ENCODE peak calls at places on chromosomes 3 and 15, in ten cellular contexts. M is breast epithelium, X is left ventricle myocardium inferior, C is lower lobe of right lung, N is right atrium auricular region, E is adrenal gland, S is transverse colon, K is MM.1S, A is A549, R is tibial artery. V is an unnamed sample.

GRCh38 chr15:88954431-88955277 is 41.5 kb upstream of the MFGE8 start:
- DNase-seq in X (peak; percentile 59), S (no peak), K (no peak), R (peak; percentile 68), N (no peak), E (peak; percentile 31), A (no peak), C (no peak), M (no peak), V (no peak)

GRCh38 chr3:184786271-184787010 is 25.5 kb upstream of the VPS8 start:
- DNase-seq in X (peak; percentile 49), A (no peak), C (peak; percentile 73), M (no peak), S (peak; percentile 56), R (peak; percentile 72), N (peak; percentile 78), K (no peak), E (peak; percentile 53), V (no peak)

GRCh38 chr15:85133709-85134108 is 152.1 kb downstream of the PDE8A start:
- DNase-seq in X (no peak), C (no peak), E (no peak), R (no peak), S (no peak), M (no peak), N (no peak), A (no peak), K (no peak), V (no peak)

GRCh38 chr3:16604433-16604832 is 790 bp downstream of the DAZL start:
- DNase-seq in M (no peak), X (no peak), R (no peak), A (no peak), E (no peak), N (no peak), K (no peak), S (no peak), C (no peak), V (no peak)

GRCh38 chr15:80404719-80405553 is 754 bp downstream of the ARNT2 start:
- DNase-seq in N (no peak), S (no peak), M (no peak), E (no peak), X (no peak), A (peak; percentile 65), K (no peak), C (no peak), R (no peak), V (no peak)

GRCh38 chr3:37509069-37509468 is 334.7 kb upstream of the LRRFIP2 start:
- DNase-seq in M (no peak), A (no peak), E (no peak), C (no peak), S (no peak), R (no peak), X (no peak), N (no peak), K (no peak), V (no peak)

GRCh38 chr15:49439678-49440375 is 16.8 kb downstream of the FGF7 start:
- DNase-seq in R (no peak), C (no peak), S (no peak), M (no peak), E (no peak), A (no peak), X (no peak), K (no peak), N (no peak), V (no peak)

GRCh38 chr3:39260957-39261356 is 18.9 kb downstream of the CX3CR1 start:
- DNase-seq in K (peak; percentile 89), R (peak; percentile 94), S (peak; percentile 54), E (peak; percentile 73), M (peak; percentile 61), C (peak; percentile 90), X (peak; percentile 84), A (peak; percentile 75), N (peak; percentile 94), V (peak; percentile 22)

GRCh38 chr15:52415628-52416027 is 113.1 kb downstream of the MYO5A start:
- DNase-seq in S (no peak), C (no peak), A (no peak), E (no peak), R (no peak), K (no peak), M (no peak), X (no peak), N (no peak), V (no peak)

GRCh38 chr15:67824900-67825879 is at the start of gene SKOR1:
- DNase-seq in A (no peak), N (no peak), M (peak; percentile 48), R (no peak), K (no peak), E (no peak), C (no peak), S (no peak), X (no peak), V (no peak)

GRCh38 chr15:60758961-60759729 is 280.2 kb upstream of the ICE2 start:
- DNase-seq in C (no peak), R (no peak), K (no peak), S (no peak), X (no peak), E (no peak), M (no peak), N (no peak), A (no peak), V (no peak)

GRCh38 chr15:67827561-67828378 is 2.5 kb downstream of the SKOR1 start:
- DNase-seq in C (no peak), R (no peak), N (no peak), A (no peak), E (no peak), S (no peak), K (no peak), M (no peak), X (no peak), V (no peak)

GRCh38 chr3:102614580-102614979 is 179.8 kb downstream of the ZPLD1 start:
- DNase-seq in A (no peak), M (no peak), N (no peak), K (no peak), E (no peak), C (no peak), X (no peak), S (no peak), R (no peak), V (no peak)

GRCh38 chr3:87350367-87351199 is 74.2 kb upstream of the POU1F1 start:
- DNase-seq in C (no peak), E (no peak), M (no peak), K (peak; percentile 65), N (no peak), X (no peak), S (no peak), R (no peak), A (peak; percentile 43), V (peak; percentile 46)

DNA sequence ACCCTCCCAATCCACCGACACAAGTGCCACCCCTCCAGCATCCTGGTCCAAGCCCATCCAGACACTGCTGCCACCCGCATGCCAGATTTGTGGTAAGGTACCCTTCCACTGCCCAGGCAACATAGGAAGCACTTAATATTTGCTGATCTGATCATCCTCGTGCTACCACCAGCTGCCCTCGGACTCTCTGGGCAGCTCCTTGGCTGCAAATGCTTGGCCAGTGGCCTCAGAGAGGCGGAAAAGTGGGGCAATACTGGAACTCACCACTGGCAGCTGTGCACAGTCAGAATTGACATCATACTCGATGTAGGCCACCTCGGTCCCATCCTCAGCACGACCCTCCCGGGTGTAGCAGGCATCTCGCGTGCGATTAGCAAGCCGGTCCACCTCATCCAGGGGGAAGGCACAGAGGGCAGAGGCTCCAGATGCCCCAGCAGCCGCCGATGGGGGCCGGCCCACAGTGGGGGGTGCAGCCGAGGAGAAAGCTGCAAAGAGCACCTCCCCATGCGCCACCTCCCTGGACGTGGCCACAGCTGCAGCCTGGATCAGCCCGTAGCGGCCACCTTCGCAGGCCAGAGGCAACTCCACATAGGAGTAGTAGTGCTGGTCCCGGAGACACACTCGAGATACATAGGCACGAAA is 6.5 kb downstream of the PLXNB1 start:
- DNase-seq in C (no peak), X (no peak), E (no peak), N (no peak), R (no peak), A (no peak), K (no peak), S (no peak), M (no peak), V (no peak)
- H3K4me1 ChIP-seq in C (peaks cover 34% of the 10 kb centered on the region), X (peaks cover 73% of the 10 kb centered on the region), E (peaks cover 8% of the 10 kb centered on the region), N (peaks cover 79% of the 10 kb centered on the region), R (peaks cover 72% of the 10 kb centered on the region), A (peaks cover 27% of the 10 kb centered on the region), K (no peaks in the 10 kb centered on the region), S (peaks cover 31% of the 10 kb centered on the region), M (peaks cover 29% of the 10 kb centered on the region), V (no peaks in the 10 kb centered on the region)

DNA sequence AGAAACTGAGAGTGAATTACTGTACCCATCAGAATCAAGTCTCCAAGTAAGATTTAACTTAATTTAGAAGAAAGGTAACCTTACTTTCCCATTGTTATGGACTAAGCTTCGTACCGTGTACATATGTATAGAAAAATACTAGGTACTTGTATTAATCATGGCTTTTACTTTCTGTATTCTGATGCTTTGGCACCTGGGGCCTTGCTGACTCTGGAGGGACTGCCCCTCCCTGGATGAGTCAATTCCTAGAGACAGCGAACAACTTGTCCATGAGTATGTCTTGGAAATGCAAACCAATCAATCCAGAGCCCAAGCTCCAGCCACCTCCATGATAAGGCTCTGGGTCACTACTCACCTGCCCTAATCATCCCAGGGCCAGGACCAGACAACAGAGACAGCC is 50.0 kb upstream of the DGKG start:
- DNase-seq in A (no peak), R (no peak), E (no peak), X (no peak), S (no peak), C (no peak), M (no peak), N (no peak), K (no peak), V (no peak)
- H3K27ac ChIP-seq in A (no peak overlapping the region), R (no peak overlapping the region), E (peak overlapping the region; percentile 3), X (no peak overlapping the region), S (no peak overlapping the region), C (no peak overlapping the region), M (no peak overlapping the region), N (no peak overlapping the region), K (no peak overlapping the region), V (no peak overlapping the region)

GRCh38 chr3:188993140-188993539 is 178.6 kb upstream of the TPRG1 start:
- DNase-seq in K (no peak), A (no peak), X (no peak), C (no peak), N (no peak), S (no peak), R (no peak), M (no peak), E (no peak), V (no peak)
- H3K9me3 ChIP-seq in K (no peaks in the 10 kb centered on the region), A (no peaks in the 10 kb centered on the region), X (peaks cover 5% of the 10 kb centered on the region), C (no peaks in the 10 kb centered on the region), N (no peaks in the 10 kb centered on the region), S (no peaks in the 10 kb centered on the region), R (no peaks in the 10 kb centered on the region), M (no peaks in the 10 kb centered on the region), E (no peaks in the 10 kb centered on the region), V (no peaks in the 10 kb centered on the region)

DNA sequence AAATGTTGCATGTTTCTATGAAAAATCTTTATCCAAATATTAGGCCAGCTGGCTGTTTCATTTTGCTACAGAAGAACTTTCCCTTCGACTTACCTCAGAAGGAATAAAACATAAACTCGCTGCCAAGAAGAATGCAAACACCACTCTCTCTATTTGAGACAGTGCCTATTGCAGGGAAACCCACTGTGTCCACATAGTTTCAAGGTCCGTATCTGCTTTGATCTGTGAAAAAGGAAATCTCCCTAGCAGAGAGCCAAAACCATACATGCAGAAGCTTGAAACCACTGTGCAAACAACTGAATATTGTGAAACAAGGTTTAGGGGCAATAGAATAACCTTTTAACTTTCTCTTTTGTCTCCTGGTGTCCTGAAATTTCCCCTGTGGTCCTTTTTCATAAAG is 35.0 kb upstream of the CAPN7 start:
- DNase-seq in C (no peak), E (no peak), X (no peak), A (no peak), M (no peak), R (no peak), K (peak; percentile 50), N (no peak), S (no peak), V (no peak)
- H3K4me1 ChIP-seq in C (no peaks in the 10 kb centered on the region), E (no peaks in the 10 kb centered on the region), X (peaks cover 14% of the 10 kb centered on the region), A (no peaks in the 10 kb centered on the region), M (no peaks in the 10 kb centered on the region), R (no peaks in the 10 kb centered on the region), K (peaks cover 7% of the 10 kb centered on the region), N (no peaks in the 10 kb centered on the region), S (no peaks in the 10 kb centered on the region), V (no peaks in the 10 kb centered on the region)

GRCh38 chr15:29888651-29889050 is 66.4 kb upstream of the TJP1 start:
- DNase-seq in A (no peak), E (no peak), C (no peak), M (no peak), S (no peak), K (no peak), N (no peak), R (no peak), X (no peak), V (no peak)
- H3K27ac ChIP-seq in A (peak overlapping the region; percentile 35), E (peak overlapping the region; percentile 42), C (no peak overlapping the region), M (no peak overlapping the region), S (peak overlapping the region; percentile 12), K (no peak overlapping the region), N (peak overlapping the region; percentile 71), R (peak overlapping the region; percentile 60), X (peak overlapping the region; percentile 63), V (no peak overlapping the region)

V was measured in small intestine.